ENCODE peak calls at places on chromosomes 6 and 20, in nine cellular contexts. One of them, this sample, is unnamed.

GRCh38 chr20:56431451-56431850 is 19.4 kb downstream of the CASS4 start:
- DNase-seq in cardiac fibroblast: no peak
- DNase-seq in body of pancreas: no peak
- DNase-seq in HS-5: no peak
- DNase-seq in activated CD4-positive, alpha-beta T cell treated with anti-CD3 and anti-CD28 coated beads, Interleukin-2, amount 50 U/mL, for 24 hours: no peak
- DNase-seq in EH: no peak
- DNase-seq in type B pancreatic cell: no peak
- DNase-seq in heart right ventricle: no peak
- DNase-seq in T follicular helper cell: no peak
- DNase-seq in this sample: no peak

GRCh38 chr20:25229486-25230176 is 18.3 kb upstream of the PYGB start:
- DNase-seq in HS-5: no peak
- DNase-seq in heart right ventricle: no peak
- DNase-seq in activated CD4-positive, alpha-beta T cell treated with anti-CD3 and anti-CD28 coated beads, Interleukin-2, amount 50 U/mL, for 24 hours: no peak
- DNase-seq in body of pancreas: no peak
- DNase-seq in T follicular helper cell: no peak
- DNase-seq in EH: no peak
- DNase-seq in type B pancreatic cell: no peak
- DNase-seq in cardiac fibroblast: no peak
- DNase-seq in this sample: no peak

GRCh38 chr20:50144362-50144761 is 9.2 kb downstream of the PEDS1 start:
- DNase-seq in HS-5: peak
- DNase-seq in body of pancreas: no peak
- DNase-seq in activated CD4-positive, alpha-beta T cell treated with anti-CD3 and anti-CD28 coated beads, Interleukin-2, amount 50 U/mL, for 24 hours: no peak
- DNase-seq in cardiac fibroblast: peak
- DNase-seq in T follicular helper cell: no peak
- DNase-seq in type B pancreatic cell: no peak
- DNase-seq in EH: peak
- DNase-seq in heart right ventricle: no peak
- DNase-seq in this sample: no peak

GRCh38 chr6:38213275-38213674 is 393.7 kb downstream of the ZFAND3 start:
- DNase-seq in cardiac fibroblast: peak
- DNase-seq in body of pancreas: no peak
- DNase-seq in heart right ventricle: no peak
- DNase-seq in EH: peak
- DNase-seq in HS-5: no peak
- DNase-seq in activated CD4-positive, alpha-beta T cell treated with anti-CD3 and anti-CD28 coated beads, Interleukin-2, amount 50 U/mL, for 24 hours: no peak
- DNase-seq in type B pancreatic cell: no peak
- DNase-seq in T follicular helper cell: no peak
- DNase-seq in this sample: no peak

GRCh38 chr6:42118162-42119001 is 24.0 kb downstream of the C6orf132 start:
- DNase-seq in EH: peak
- DNase-seq in body of pancreas: peak
- DNase-seq in heart right ventricle: peak
- DNase-seq in type B pancreatic cell: no peak
- DNase-seq in HS-5: no peak
- DNase-seq in cardiac fibroblast: peak
- DNase-seq in T follicular helper cell: no peak
- DNase-seq in activated CD4-positive, alpha-beta T cell treated with anti-CD3 and anti-CD28 coated beads, Interleukin-2, amount 50 U/mL, for 24 hours: no peak
- DNase-seq in this sample: no peak

GRCh38 chr20:2101057-2101934 is at the start of gene STK35:
- DNase-seq in activated CD4-positive, alpha-beta T cell treated with anti-CD3 and anti-CD28 coated beads, Interleukin-2, amount 50 U/mL, for 24 hours: peak
- DNase-seq in type B pancreatic cell: no peak
- DNase-seq in body of pancreas: peak
- DNase-seq in HS-5: no peak
- DNase-seq in cardiac fibroblast: no peak
- DNase-seq in heart right ventricle: peak
- DNase-seq in EH: peak
- DNase-seq in T follicular helper cell: no peak
- DNase-seq in this sample: peak

GRCh38 chr6:20056350-20056992 is 155.8 kb downstream of the MBOAT1 start:
- DNase-seq in type B pancreatic cell: no peak
- DNase-seq in cardiac fibroblast: peak
- DNase-seq in T follicular helper cell: no peak
- DNase-seq in activated CD4-positive, alpha-beta T cell treated with anti-CD3 and anti-CD28 coated beads, Interleukin-2, amount 50 U/mL, for 24 hours: no peak
- DNase-seq in HS-5: peak
- DNase-seq in body of pancreas: no peak
- DNase-seq in EH: peak
- DNase-seq in heart right ventricle: no peak
- DNase-seq in this sample: no peak

GRCh38 chr6:116371384-116372209 is 850 bp downstream of the DSE start:
- DNase-seq in heart right ventricle: peak
- DNase-seq in cardiac fibroblast: peak
- DNase-seq in type B pancreatic cell: peak
- DNase-seq in activated CD4-positive, alpha-beta T cell treated with anti-CD3 and anti-CD28 coated beads, Interleukin-2, amount 50 U/mL, for 24 hours: no peak
- DNase-seq in HS-5: peak
- DNase-seq in T follicular helper cell: no peak
- DNase-seq in body of pancreas: peak
- DNase-seq in EH: peak
- DNase-seq in this sample: peak

GRCh38 chr6:26556263-26557070 is 18.3 kb downstream of the HMGN4 start:
- DNase-seq in cardiac fibroblast: peak
- DNase-seq in HS-5: peak
- DNase-seq in body of pancreas: peak
- DNase-seq in type B pancreatic cell: no peak
- DNase-seq in T follicular helper cell: no peak
- DNase-seq in activated CD4-positive, alpha-beta T cell treated with anti-CD3 and anti-CD28 coated beads, Interleukin-2, amount 50 U/mL, for 24 hours: no peak
- DNase-seq in heart right ventricle: no peak
- DNase-seq in EH: peak
- DNase-seq in this sample: peak

GRCh38 chr6:168037856-168038255 is 40.4 kb downstream of the KIF25 start:
- DNase-seq in HS-5: no peak
- DNase-seq in EH: no peak
- DNase-seq in heart right ventricle: no peak
- DNase-seq in cardiac fibroblast: no peak
- DNase-seq in activated CD4-positive, alpha-beta T cell treated with anti-CD3 and anti-CD28 coated beads, Interleukin-2, amount 50 U/mL, for 24 hours: no peak
- DNase-seq in type B pancreatic cell: no peak
- DNase-seq in T follicular helper cell: no peak
- DNase-seq in body of pancreas: no peak
- DNase-seq in this sample: no peak

GRCh38 chr20:60271597-60271996 is 313.4 kb downstream of the CDH26 start:
- DNase-seq in cardiac fibroblast: no peak
- DNase-seq in body of pancreas: no peak
- DNase-seq in EH: peak
- DNase-seq in activated CD4-positive, alpha-beta T cell treated with anti-CD3 and anti-CD28 coated beads, Interleukin-2, amount 50 U/mL, for 24 hours: no peak
- DNase-seq in T follicular helper cell: no peak
- DNase-seq in type B pancreatic cell: no peak
- DNase-seq in heart right ventricle: no peak
- DNase-seq in HS-5: no peak
- DNase-seq in this sample: no peak

GRCh38 chr20:14562976-14563375 is 225.6 kb upstream of the FLRT3 start:
- DNase-seq in cardiac fibroblast: no peak
- DNase-seq in body of pancreas: no peak
- DNase-seq in type B pancreatic cell: no peak
- DNase-seq in heart right ventricle: no peak
- DNase-seq in HS-5: no peak
- DNase-seq in activated CD4-positive, alpha-beta T cell treated with anti-CD3 and anti-CD28 coated beads, Interleukin-2, amount 50 U/mL, for 24 hours: no peak
- DNase-seq in T follicular helper cell: no peak
- DNase-seq in EH: no peak
- DNase-seq in this sample: no peak

GRCh38 chr6:105164418-105164817 is 15.4 kb downstream of the POPDC3 start:
- DNase-seq in cardiac fibroblast: peak
- DNase-seq in HS-5: no peak
- DNase-seq in heart right ventricle: no peak
- DNase-seq in EH: peak
- DNase-seq in body of pancreas: no peak
- DNase-seq in type B pancreatic cell: no peak
- DNase-seq in activated CD4-positive, alpha-beta T cell treated with anti-CD3 and anti-CD28 coated beads, Interleukin-2, amount 50 U/mL, for 24 hours: no peak
- DNase-seq in T follicular helper cell: no peak
- DNase-seq in this sample: no peak

GRCh38 chr6:11248974-11249761 is 16.7 kb upstream of the NEDD9 start:
- DNase-seq in HS-5: no peak
- DNase-seq in T follicular helper cell: no peak
- DNase-seq in EH: no peak
- DNase-seq in activated CD4-positive, alpha-beta T cell treated with anti-CD3 and anti-CD28 coated beads, Interleukin-2, amount 50 U/mL, for 24 hours: no peak
- DNase-seq in heart right ventricle: no peak
- DNase-seq in body of pancreas: no peak
- DNase-seq in cardiac fibroblast: no peak
- DNase-seq in type B pancreatic cell: no peak
- DNase-seq in this sample: no peak

This sample was measured in activated naive CD4-positive, alpha-beta T cell treated with anti-CD3 and anti-CD28 coated beads, Interleukin-2, amount 50 U/mL, for 72 hours.